ENCODE peak calls at places on chromosomes 4 and X, in five cellular contexts. E is IMR-90, U is A549, Y is H1, T is GM12878. V is an unnamed sample.
A peak's percentile ranks its signal among the peaks of the same experiment; 100 is the strongest.

GRCh38 chr4:21835712-21836111 is 112.9 kb downstream of the KCNIP4 start:
- DNase-seq in E (no peak), U (no peak), Y (no peak), T (no peak), V (no peak)

GRCh38 chr4:112592717-112593116 is 44.0 kb downstream of the ZGRF1 start:
- DNase-seq in E (no peak), U (no peak), Y (no peak), T (no peak), V (no peak)

GRCh38 chr4:141352775-141353544 is 132.3 kb downstream of the ZNF330 start:
- DNase-seq in E (peak; percentile 89), U (no peak), Y (no peak), T (no peak), V (no peak)

GRCh38 chr4:154982187-154983047 is 201.3 kb downstream of the RBM46 start:
- DNase-seq in E (peak; percentile 48), U (peak; percentile 32), Y (peak; percentile 76), T (peak; percentile 15), V (peak; percentile 58)

GRCh38 chrX:17361620-17362019 is 13.4 kb upstream of the NHS start:
- DNase-seq in E (no peak), U (peak; percentile 21), Y (peak; percentile 76), T (no peak), V (no peak)

GRCh38 chr4:6907658-6908191 is 1.9 kb upstream of the TBC1D14 start:
- DNase-seq in E (no peak), U (peak; percentile 19), Y (peak; percentile 72), T (no peak), V (peak; percentile 21)

GRCh38 chr4:7911044-7911578 is 28.6 kb downstream of the AFAP1 start:
- DNase-seq in E (peak; percentile 95), U (no peak), Y (no peak), T (no peak), V (no peak)

GRCh38 chr4:29734343-29734742 is 985.8 kb upstream of the PCDH7 start:
- DNase-seq in E (no peak), U (no peak), Y (no peak), T (no peak), V (no peak)

GRCh38 chr4:85940131-85940530 is 419.7 kb downstream of the MAPK10 start:
- DNase-seq in E (no peak), U (no peak), Y (no peak), T (no peak), V (no peak)

GRCh38 chrX:101287402-101287801 is 3.7 kb downstream of the TAF7L start:
- DNase-seq in E (peak; percentile 52), U (peak; percentile 10), Y (no peak), T (peak; percentile 3), V (peak; percentile 10)

GRCh38 chrX:155148724-155149537 is 67.3 kb upstream of the VBP1 start:
- DNase-seq in E (peak; percentile 11), U (peak; percentile 5), Y (peak; percentile 53), T (no peak), V (no peak)

GRCh38 chr4:94995684-94996394 is 238.1 kb downstream of the BMPR1B start:
- DNase-seq in E (peak; percentile 29), U (no peak), Y (no peak), T (no peak), V (no peak)

GRCh38 chrX:46770006-46770816 is 11.3 kb upstream of the SLC9A7 start:
- DNase-seq in E (peak; percentile 62), U (no peak), Y (no peak), T (no peak), V (no peak)

GRCh38 chrX:46770817-46771163 is 11.9 kb upstream of the SLC9A7 start:
- DNase-seq in E (peak; percentile 90), U (no peak), Y (no peak), T (no peak), V (no peak)
- TF ChIP-seq CEBPB in E (peak; percentile 94), U (peak; percentile 62), Y (no peak), T (no peak), V (peak; percentile 37)

GRCh38 chr4:75672461-75673026 is 667 bp downstream of the G3BP2 start:
- DNase-seq in E (peak; percentile 41), U (peak; percentile 17), Y (peak; percentile 69), T (peak; percentile 8), V (peak; percentile 22)

GRCh38 chr4:75671802-75672421 is 1.3 kb downstream of the G3BP2 start:
- DNase-seq in E (no peak), U (peak; percentile 1), Y (no peak), T (no peak), V (no peak)

GRCh38 chr4:75673959-75674328 is 733 bp upstream of the G3BP2 start:
- DNase-seq in E (no peak), U (no peak), Y (no peak), T (no peak), V (no peak)

GRCh38 chr4:75673027-75673958 is at the start of gene G3BP2:
- DNase-seq in E (peak; percentile 98), U (peak; percentile 86), Y (peak; percentile 93), T (peak; percentile 98), V (peak; percentile 98)

GRCh38 chr4:75675004-75675531 is 1.9 kb upstream of the G3BP2 start:
- DNase-seq in E (no peak), U (no peak), Y (no peak), T (no peak), V (no peak)
- TF ChIP-seq CEBPB in E (no peak), U (no peak), Y (no peak), T (no peak), V (no peak)

DNA sequence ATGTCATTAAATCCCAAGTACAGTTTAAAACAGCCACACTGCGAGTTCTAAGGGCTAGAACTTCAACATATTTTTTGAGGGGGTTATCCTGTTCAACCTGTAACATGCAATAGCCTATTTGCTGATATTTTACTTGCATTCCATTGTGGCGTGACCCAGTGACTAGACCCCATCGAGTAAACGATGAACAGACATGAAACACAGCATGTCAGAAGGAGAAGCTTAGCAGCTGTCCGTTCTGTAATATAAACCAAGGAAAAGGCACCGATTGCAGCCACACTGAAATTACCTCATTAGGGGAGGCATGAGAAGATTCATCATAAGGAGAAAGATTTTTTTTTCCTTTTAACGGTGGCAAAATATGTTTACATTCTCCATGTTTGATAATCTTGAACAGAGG is 232.6 kb downstream of the ARHGAP10 start:
- DNase-seq in E (peak; percentile 67), U (no peak), Y (no peak), T (no peak), V (no peak)
- TF ChIP-seq CEBPB in E (no peak), U (no peak), Y (no peak), T (no peak), V (no peak)

GRCh38 chr4:161121451-161121850 is 1042.3 kb downstream of the FSTL5 start:
- DNase-seq in E (no peak), U (no peak), Y (no peak), T (no peak), V (no peak)
- TF ChIP-seq CEBPB in E (no peak), U (no peak), Y (no peak), T (no peak), V (no peak)

GRCh38 chr4:10225096-10225495 is 108.5 kb upstream of the WDR1 start:
- DNase-seq in E (no peak), U (no peak), Y (no peak), T (no peak), V (no peak)

GRCh38 chr4:10223782-10224181 is 107.2 kb upstream of the WDR1 start:
- DNase-seq in E (no peak), U (no peak), Y (no peak), T (no peak), V (no peak)

GRCh38 chr4:10232114-10232513 is 115.5 kb upstream of the WDR1 start:
- DNase-seq in E (no peak), U (no peak), Y (no peak), T (no peak), V (no peak)

DNA sequence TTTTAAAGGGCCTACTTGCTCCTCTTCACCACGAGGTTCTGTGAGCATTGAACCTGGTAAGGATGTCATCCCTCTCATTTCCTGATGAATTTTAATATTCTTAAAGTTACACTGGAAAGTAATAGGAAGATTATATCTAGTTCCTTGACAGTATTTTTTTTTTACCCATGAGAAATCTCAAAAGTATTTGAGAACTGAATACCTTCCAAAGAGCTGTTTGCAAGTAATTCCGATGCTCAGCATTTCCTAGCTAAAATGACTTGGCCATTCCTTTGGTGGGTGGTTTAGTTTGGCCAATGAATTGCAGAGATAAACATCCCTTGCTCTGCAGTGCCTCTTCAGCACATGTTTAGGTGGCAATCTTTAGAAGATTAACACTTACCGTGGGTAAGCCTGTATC is 110.2 kb upstream of the WDR1 start:
- DNase-seq in E (no peak), U (no peak), Y (no peak), T (no peak), V (no peak)
- TF ChIP-seq CEBPB in E (no peak), U (no peak), Y (no peak), T (no peak), V (no peak)

GRCh38 chr4:40749717-40750460 is at the start of gene NSUN7:
- DNase-seq in E (no peak), U (peak; percentile 20), Y (peak; percentile 93), T (no peak), V (no peak)
- TF ChIP-seq CEBPB in E (no peak), U (no peak), Y (no peak), T (no peak), V (no peak)

DNA sequence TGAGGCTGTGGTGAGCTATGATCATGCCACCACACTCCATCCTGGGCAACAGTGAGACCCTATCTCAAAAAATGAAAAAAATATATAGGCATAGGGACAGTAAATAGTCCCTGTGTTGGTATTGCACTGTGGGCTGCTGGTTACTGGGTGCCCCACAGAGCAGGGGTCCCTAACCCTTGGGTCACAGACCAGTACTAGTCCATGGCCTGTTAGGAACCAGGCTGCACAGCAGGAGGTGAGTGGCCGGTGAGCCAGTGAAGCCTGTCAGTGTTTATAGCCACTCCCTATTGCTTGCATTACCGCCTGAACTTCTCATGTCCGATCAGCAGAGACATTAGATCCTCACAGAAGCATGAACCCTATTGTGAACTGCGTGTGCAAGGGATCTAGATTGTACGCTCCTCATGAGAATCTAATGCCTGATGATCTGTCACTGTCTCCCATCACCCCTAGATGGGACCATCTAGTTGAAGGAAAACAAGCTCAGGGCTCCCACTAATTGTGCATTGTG is 106.5 kb downstream of the TNIP2 start:
- DNase-seq in E (no peak), U (no peak), Y (no peak), T (no peak), V (no peak)
- TF ChIP-seq CEBPB in E (no peak), U (no peak), Y (no peak), T (no peak), V (no peak)

V was measured in HCT116.